ENCODE peak calls at places on chromosomes 7 and 10, in eight cellular contexts. One of them, this sample, is unnamed.

GRCh38 chr7:107469836-107470416 is at the start of gene GPR22:
- DNase-seq in GM04504: no peak
- DNase-seq in HT1080: no peak
- DNase-seq in hippocampal formation: no peak
- DNase-seq in B cell: no peak
- DNase-seq in H54: no peak
- DNase-seq in effector CD4-positive, alpha-beta T cell: no peak
- DNase-seq in uterus: no peak
- DNase-seq in this sample: no peak

GRCh38 chr10:51773681-51774080 is 74.3 kb upstream of the CSTF2T start:
- DNase-seq in B cell: no peak
- DNase-seq in GM04504: no peak
- DNase-seq in H54: no peak
- DNase-seq in effector CD4-positive, alpha-beta T cell: no peak
- DNase-seq in hippocampal formation: no peak
- DNase-seq in uterus: no peak
- DNase-seq in HT1080: no peak
- DNase-seq in this sample: no peak

GRCh38 chr10:14953452-14954000 is 370 bp downstream of the DCLRE1C start:
- DNase-seq in GM04504: peak
- DNase-seq in uterus: no peak
- DNase-seq in hippocampal formation: no peak
- DNase-seq in effector CD4-positive, alpha-beta T cell: no peak
- DNase-seq in H54: peak
- DNase-seq in B cell: no peak
- DNase-seq in HT1080: no peak
- DNase-seq in this sample: no peak

GRCh38 chr10:869171-869570 is 62.3 kb downstream of the LARP4B start:
- DNase-seq in uterus: no peak
- DNase-seq in H54: no peak
- DNase-seq in HT1080: no peak
- DNase-seq in B cell: no peak
- DNase-seq in GM04504: no peak
- DNase-seq in hippocampal formation: no peak
- DNase-seq in effector CD4-positive, alpha-beta T cell: no peak
- DNase-seq in this sample: no peak

GRCh38 chr7:102883098-102883860 is 29.5 kb upstream of the LRRC17 start:
- DNase-seq in H54: no peak
- DNase-seq in GM04504: no peak
- DNase-seq in HT1080: peak
- DNase-seq in hippocampal formation: no peak
- DNase-seq in uterus: no peak
- DNase-seq in effector CD4-positive, alpha-beta T cell: no peak
- DNase-seq in B cell: no peak
- DNase-seq in this sample: no peak

GRCh38 chr10:127916826-127917225 is 9.9 kb downstream of the PTPRE start:
- DNase-seq in uterus: no peak
- DNase-seq in HT1080: no peak
- DNase-seq in effector CD4-positive, alpha-beta T cell: no peak
- DNase-seq in H54: no peak
- DNase-seq in GM04504: no peak
- DNase-seq in B cell: no peak
- DNase-seq in hippocampal formation: no peak
- DNase-seq in this sample: no peak

GRCh38 chr10:68871105-68871711 is 29.9 kb upstream of the DDX50 start:
- DNase-seq in uterus: no peak
- DNase-seq in B cell: no peak
- DNase-seq in effector CD4-positive, alpha-beta T cell: no peak
- DNase-seq in HT1080: peak
- DNase-seq in GM04504: peak
- DNase-seq in H54: no peak
- DNase-seq in hippocampal formation: no peak
- DNase-seq in this sample: no peak

GRCh38 chr7:130667593-130668257 is 823 bp downstream of the COPG2 start:
- DNase-seq in uterus: no peak
- DNase-seq in hippocampal formation: peak
- DNase-seq in effector CD4-positive, alpha-beta T cell: no peak
- DNase-seq in B cell: no peak
- DNase-seq in H54: no peak
- DNase-seq in GM04504: no peak
- DNase-seq in HT1080: peak
- DNase-seq in this sample: no peak

GRCh38 chr10:4353059-4353655 is 472.9 kb upstream of the AKR1E2 start:
- DNase-seq in HT1080: no peak
- DNase-seq in GM04504: no peak
- DNase-seq in H54: no peak
- DNase-seq in B cell: no peak
- DNase-seq in hippocampal formation: no peak
- DNase-seq in uterus: peak
- DNase-seq in effector CD4-positive, alpha-beta T cell: no peak
- DNase-seq in this sample: no peak

GRCh38 chr10:86333813-86334514 is 32.6 kb downstream of the GRID1 start:
- DNase-seq in effector CD4-positive, alpha-beta T cell: no peak
- DNase-seq in H54: no peak
- DNase-seq in GM04504: no peak
- DNase-seq in HT1080: no peak
- DNase-seq in uterus: no peak
- DNase-seq in hippocampal formation: no peak
- DNase-seq in B cell: no peak
- DNase-seq in this sample: no peak

GRCh38 chr7:157630301-157630853 is 293.6 kb downstream of the DNAJB6 start:
- DNase-seq in HT1080: no peak
- DNase-seq in H54: no peak
- DNase-seq in hippocampal formation: no peak
- DNase-seq in B cell: no peak
- DNase-seq in GM04504: no peak
- DNase-seq in effector CD4-positive, alpha-beta T cell: no peak
- DNase-seq in uterus: no peak
- DNase-seq in this sample: no peak

GRCh38 chr7:106770191-106770590 is 94.9 kb upstream of the PIK3CG start:
- DNase-seq in uterus: no peak
- DNase-seq in H54: no peak
- DNase-seq in GM04504: peak
- DNase-seq in HT1080: peak
- DNase-seq in effector CD4-positive, alpha-beta T cell: no peak
- DNase-seq in B cell: no peak
- DNase-seq in hippocampal formation: no peak
- DNase-seq in this sample: no peak

GRCh38 chr7:84538268-84538667 is 343.7 kb upstream of the SEMA3A start:
- DNase-seq in effector CD4-positive, alpha-beta T cell: no peak
- DNase-seq in GM04504: no peak
- DNase-seq in HT1080: no peak
- DNase-seq in uterus: no peak
- DNase-seq in H54: no peak
- DNase-seq in B cell: no peak
- DNase-seq in hippocampal formation: no peak
- DNase-seq in this sample: no peak

GRCh38 chr10:77771450-77771849 is 133.8 kb upstream of the KCNMA1 start:
- DNase-seq in B cell: no peak
- DNase-seq in uterus: no peak
- DNase-seq in hippocampal formation: no peak
- DNase-seq in GM04504: no peak
- DNase-seq in effector CD4-positive, alpha-beta T cell: no peak
- DNase-seq in H54: no peak
- DNase-seq in HT1080: no peak
- DNase-seq in this sample: no peak

GRCh38 chr10:97539523-97540200 is 32.9 kb upstream of the ANKRD2 start:
- DNase-seq in HT1080: no peak
- DNase-seq in hippocampal formation: no peak
- DNase-seq in effector CD4-positive, alpha-beta T cell: no peak
- DNase-seq in GM04504: no peak
- DNase-seq in B cell: no peak
- DNase-seq in uterus: peak
- DNase-seq in H54: no peak
- DNase-seq in this sample: no peak

GRCh38 chr7:117777335-117778150 is 95.7 kb downstream of the CTTNBP2 start:
- DNase-seq in effector CD4-positive, alpha-beta T cell: no peak
- DNase-seq in GM04504: no peak
- DNase-seq in H54: no peak
- DNase-seq in B cell: no peak
- DNase-seq in HT1080: no peak
- DNase-seq in uterus: no peak
- DNase-seq in hippocampal formation: no peak
- DNase-seq in this sample: no peak

GRCh38 chr7:105319578-105319977 is 69.1 kb downstream of the SRPK2 start:
- DNase-seq in hippocampal formation: no peak
- DNase-seq in effector CD4-positive, alpha-beta T cell: no peak
- DNase-seq in H54: no peak
- DNase-seq in B cell: no peak
- DNase-seq in GM04504: no peak
- DNase-seq in uterus: no peak
- DNase-seq in HT1080: no peak
- DNase-seq in this sample: no peak

GRCh38 chr10:97633921-97634320 is 621 bp upstream of the MORN4 start:
- DNase-seq in effector CD4-positive, alpha-beta T cell: no peak
- DNase-seq in HT1080: peak
- DNase-seq in GM04504: no peak
- DNase-seq in uterus: no peak
- DNase-seq in H54: no peak
- DNase-seq in B cell: no peak
- DNase-seq in hippocampal formation: no peak
- DNase-seq in this sample: no peak

GRCh38 chr7:93530701-93531100 is 43.8 kb downstream of the CALCR start:
- DNase-seq in uterus: no peak
- DNase-seq in hippocampal formation: no peak
- DNase-seq in B cell: no peak
- DNase-seq in effector CD4-positive, alpha-beta T cell: no peak
- DNase-seq in HT1080: no peak
- DNase-seq in H54: no peak
- DNase-seq in GM04504: no peak
- DNase-seq in this sample: no peak

GRCh38 chr10:116620423-116621400 is at the start of gene PNLIPRP2:
- DNase-seq in B cell: no peak
- DNase-seq in H54: no peak
- DNase-seq in uterus: no peak
- DNase-seq in HT1080: no peak
- DNase-seq in effector CD4-positive, alpha-beta T cell: no peak
- DNase-seq in GM04504: no peak
- DNase-seq in hippocampal formation: no peak
- DNase-seq in this sample: no peak

GRCh38 chr7:771241-772004 is 44.3 kb upstream of the PRKAR1B start:
- DNase-seq in H54: no peak
- DNase-seq in GM04504: peak
- DNase-seq in uterus: peak
- DNase-seq in hippocampal formation: no peak
- DNase-seq in B cell: no peak
- DNase-seq in HT1080: no peak
- DNase-seq in effector CD4-positive, alpha-beta T cell: no peak
- DNase-seq in this sample: no peak

GRCh38 chr7:516606-517456 is 2.8 kb downstream of the PDGFA start:
- DNase-seq in uterus: peak
- DNase-seq in effector CD4-positive, alpha-beta T cell: no peak
- DNase-seq in GM04504: peak
- DNase-seq in B cell: no peak
- DNase-seq in hippocampal formation: no peak
- DNase-seq in HT1080: peak
- DNase-seq in H54: peak
- DNase-seq in this sample: no peak

GRCh38 chr10:116272497-116273221 is at the start of gene GFRA1:
- DNase-seq in uterus: peak
- DNase-seq in B cell: no peak
- DNase-seq in H54: no peak
- DNase-seq in effector CD4-positive, alpha-beta T cell: no peak
- DNase-seq in HT1080: no peak
- DNase-seq in GM04504: no peak
- DNase-seq in hippocampal formation: no peak
- DNase-seq in this sample: no peak

GRCh38 chr10:100744980-100745881 is at the start of gene PAX2:
- DNase-seq in hippocampal formation: no peak
- DNase-seq in B cell: no peak
- DNase-seq in HT1080: no peak
- DNase-seq in effector CD4-positive, alpha-beta T cell: no peak
- DNase-seq in GM04504: no peak
- DNase-seq in H54: no peak
- DNase-seq in uterus: no peak
- DNase-seq in this sample: no peak

GRCh38 chr10:69458426-69459100 is 7.3 kb downstream of the TSPAN15 start:
- DNase-seq in B cell: no peak
- DNase-seq in GM04504: no peak
- DNase-seq in effector CD4-positive, alpha-beta T cell: no peak
- DNase-seq in H54: no peak
- DNase-seq in hippocampal formation: no peak
- DNase-seq in HT1080: no peak
- DNase-seq in uterus: no peak
- DNase-seq in this sample: no peak

GRCh38 chr10:98971464-98971863 is 264.2 kb downstream of the HPSE2 start:
- DNase-seq in effector CD4-positive, alpha-beta T cell: no peak
- DNase-seq in B cell: no peak
- DNase-seq in HT1080: no peak
- DNase-seq in uterus: no peak
- DNase-seq in hippocampal formation: no peak
- DNase-seq in GM04504: no peak
- DNase-seq in H54: no peak
- DNase-seq in this sample: no peak

GRCh38 chr7:55964261-55964801 is at the start of gene NIPSNAP2:
- DNase-seq in uterus: peak
- DNase-seq in B cell: peak
- DNase-seq in H54: peak
- DNase-seq in hippocampal formation: peak
- DNase-seq in effector CD4-positive, alpha-beta T cell: peak
- DNase-seq in GM04504: peak
- DNase-seq in HT1080: no peak
- DNase-seq in this sample: peak

GRCh38 chr7:113217314-113217713 is 99.0 kb upstream of the SMIM30 start:
- DNase-seq in effector CD4-positive, alpha-beta T cell: no peak
- DNase-seq in GM04504: no peak
- DNase-seq in B cell: no peak
- DNase-seq in uterus: no peak
- DNase-seq in H54: no peak
- DNase-seq in hippocampal formation: no peak
- DNase-seq in HT1080: peak
- DNase-seq in this sample: no peak

GRCh38 chr7:137967143-137968018 is 34.5 kb downstream of the CREB3L2 start:
- DNase-seq in HT1080: peak
- DNase-seq in effector CD4-positive, alpha-beta T cell: no peak
- DNase-seq in B cell: no peak
- DNase-seq in hippocampal formation: no peak
- DNase-seq in uterus: no peak
- DNase-seq in H54: peak
- DNase-seq in GM04504: no peak
- DNase-seq in this sample: no peak

GRCh38 chr10:561721-562120 is 127.7 kb downstream of the DIP2C start:
- DNase-seq in uterus: no peak
- DNase-seq in HT1080: no peak
- DNase-seq in B cell: peak
- DNase-seq in effector CD4-positive, alpha-beta T cell: no peak
- DNase-seq in H54: no peak
- DNase-seq in hippocampal formation: no peak
- DNase-seq in GM04504: no peak
- DNase-seq in this sample: no peak

GRCh38 chr10:114301177-114301576 is 62.1 kb downstream of the VWA2 start:
- DNase-seq in uterus: no peak
- DNase-seq in effector CD4-positive, alpha-beta T cell: no peak
- DNase-seq in H54: no peak
- DNase-seq in hippocampal formation: no peak
- DNase-seq in HT1080: peak
- DNase-seq in B cell: no peak
- DNase-seq in GM04504: no peak
- DNase-seq in this sample: no peak

GRCh38 chr7:50068026-50068425 is 25.0 kb downstream of the ZPBP start:
- DNase-seq in hippocampal formation: no peak
- DNase-seq in H54: no peak
- DNase-seq in effector CD4-positive, alpha-beta T cell: no peak
- DNase-seq in uterus: no peak
- DNase-seq in B cell: no peak
- DNase-seq in HT1080: peak
- DNase-seq in GM04504: no peak
- DNase-seq in this sample: no peak

GRCh38 chr7:30173058-30173897 is 38.5 kb downstream of the MTURN start:
- DNase-seq in HT1080: peak
- DNase-seq in hippocampal formation: peak
- DNase-seq in B cell: no peak
- DNase-seq in effector CD4-positive, alpha-beta T cell: no peak
- DNase-seq in uterus: peak
- DNase-seq in GM04504: peak
- DNase-seq in H54: peak
- DNase-seq in this sample: no peak